ENCODE peak calls at places on chromosome 11, in nine cellular contexts. W, K, L, V, I, A, O, U and S are unnamed samples.

GRCh38 chr11:44030276-44030932 is 17.4 kb upstream of the ACCSL start:
- DNase-seq in K (no peak), O (peak; percentile 49), U (no peak), I (no peak), W (no peak), A (no peak), L (peak; percentile 27), V (no peak), S (peak; percentile 27)

GRCh38 chr11:111601636-111601978 is 642 bp upstream of the SIK2 start:
- DNase-seq in K (no peak), O (no peak), I (no peak), V (no peak), W (no peak), L (no peak), A (no peak), U (no peak), S (no peak)

GRCh38 chr11:45165386-45165785 is 18.9 kb downstream of the PRDM11 start:
- DNase-seq in W (no peak), V (no peak), U (no peak), A (no peak), O (no peak), I (peak; percentile 39), K (no peak), L (no peak), S (no peak)

GRCh38 chr11:90222152-90222458 is 744 bp downstream of the CHORDC1 start:
- DNase-seq in V (no peak), A (no peak), L (peak; percentile 2), O (no peak), W (no peak), K (no peak), I (no peak), U (no peak), S (peak; percentile 18)

GRCh38 chr11:119567667-119568582 is 145.0 kb upstream of the THY1 start:
- DNase-seq in U (no peak), I (no peak), V (peak; percentile 68), K (no peak), L (peak; percentile 64), A (peak; percentile 72), O (peak; percentile 90), W (peak; percentile 9), S (peak; percentile 77)

GRCh38 chr11:57499413-57499982 is 16.0 kb downstream of the SLC43A1 start:
- DNase-seq in I (peak; percentile 97), W (no peak), K (peak; percentile 100), V (peak; percentile 63), U (no peak), O (peak; percentile 70), L (peak; percentile 85), A (peak; percentile 73), S (peak; percentile 64)

GRCh38 chr11:123325535-123325934 is 104.5 kb upstream of the GRAMD1B start:
- DNase-seq in I (no peak), V (no peak), K (no peak), L (no peak), O (no peak), A (no peak), W (no peak), U (no peak), S (peak; percentile 26)

GRCh38 chr11:2536440-2536989 is 91.7 kb downstream of the KCNQ1 start:
- DNase-seq in U (no peak), K (peak; percentile 31), V (no peak), W (no peak), O (no peak), A (no peak), I (peak; percentile 59), L (no peak), S (no peak)

GRCh38 chr11:57638005-57638760 is 11.5 kb downstream of the YPEL4 start:
- DNase-seq in O (peak; percentile 78), L (peak; percentile 84), U (peak; percentile 80), A (peak; percentile 74), W (peak; percentile 84), K (no peak), V (peak; percentile 74), I (peak; percentile 80), S (peak; percentile 81)

GRCh38 chr11:9719949-9720646 is 56.2 kb downstream of the SWAP70 start:
- DNase-seq in I (no peak), K (no peak), V (no peak), A (no peak), L (peak; percentile 41), W (no peak), U (peak; percentile 71), O (no peak), S (no peak)

GRCh38 chr11:109783842-109784241 is 309.4 kb upstream of the ZC3H12C start:
- DNase-seq in I (no peak), K (no peak), A (no peak), W (no peak), V (no peak), L (no peak), U (no peak), O (no peak), S (no peak)